ENCODE peak calls at places on chromosome 13, in five cellular contexts. M, W, G, U and T are unnamed samples.

GRCh38 chr13:107678075-107678689 is 537.2 kb downstream of the LIG4 start:
- DNase-seq in M (no peak), W (no peak), G (no peak), U (peak; percentile 15), T (no peak)

GRCh38 chr13:99686157-99686572 is 184.9 kb downstream of the TM9SF2 start:
- DNase-seq in M (no peak), W (peak; percentile 66), G (no peak), U (peak; percentile 84), T (peak; percentile 93)

GRCh38 chr13:38543561-38543960 is 143.3 kb upstream of the FREM2 start:
- DNase-seq in M (no peak), W (no peak), G (no peak), U (no peak), T (no peak)

GRCh38 chr13:91406619-91407018 is 8.2 kb downstream of the GPC5 start:
- DNase-seq in M (no peak), W (no peak), G (peak; percentile 7), U (no peak), T (peak; percentile 57)

GRCh38 chr13:104764600-104764999 is 1698.4 kb upstream of the SLC10A2 start:
- DNase-seq in M (no peak), W (no peak), G (no peak), U (no peak), T (no peak)

GRCh38 chr13:50990540-50991506 is 81.2 kb downstream of the RNASEH2B start:
- DNase-seq in M (no peak), W (peak; percentile 32), G (no peak), U (peak; percentile 50), T (no peak)

GRCh38 chr13:66977156-66977555 is 253.0 kb downstream of the PCDH9 start:
- DNase-seq in M (no peak), W (no peak), G (no peak), U (no peak), T (no peak)

GRCh38 chr13:112983042-112983305 is 14.0 kb downstream of the MCF2L start:
- DNase-seq in M (no peak), W (no peak), G (no peak), U (no peak), T (no peak)

DNA sequence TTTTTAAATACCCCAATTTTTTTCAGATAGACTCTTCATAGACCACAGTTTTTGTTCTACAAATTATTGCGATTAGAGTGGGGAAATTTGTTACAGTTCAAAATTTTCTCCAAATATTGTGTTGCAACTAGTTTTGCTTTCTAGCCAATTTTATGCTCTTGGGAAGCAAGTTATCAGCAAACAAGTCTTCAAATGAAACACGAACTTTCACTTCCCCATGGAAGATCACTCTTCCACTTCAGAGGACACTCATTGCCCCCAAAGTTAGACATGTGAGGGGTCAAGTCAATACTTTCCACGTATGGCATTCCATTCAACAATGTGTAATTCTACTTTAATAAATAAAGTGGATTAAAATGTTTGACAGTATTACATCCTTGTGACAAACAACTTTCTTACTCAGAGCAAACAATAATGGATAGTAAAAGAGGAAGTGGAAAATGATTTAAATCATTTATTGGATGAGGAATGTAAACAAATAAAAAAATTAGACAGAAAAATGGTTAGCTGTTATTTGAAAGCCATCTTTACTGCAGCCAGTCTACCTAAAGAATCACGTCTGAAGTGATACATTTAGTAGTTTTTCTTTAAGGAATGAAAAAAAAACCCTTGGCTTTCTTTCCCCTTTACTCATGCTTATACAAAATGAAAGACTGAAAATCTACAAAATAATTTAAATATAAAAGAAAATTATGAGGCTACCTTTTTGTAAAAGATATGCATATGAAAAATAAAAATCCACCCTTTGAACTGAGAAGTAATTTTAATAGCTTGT is 41.2 kb upstream of the TNFSF11 start:
- DNase-seq in M (no peak), W (no peak), G (no peak), U (no peak), T (no peak)
- H3K4me3 ChIP-seq in M (no peak overlapping the region), W (no peak overlapping the region), G (no peak overlapping the region), U (no peak overlapping the region), T (no peak overlapping the region)

DNA sequence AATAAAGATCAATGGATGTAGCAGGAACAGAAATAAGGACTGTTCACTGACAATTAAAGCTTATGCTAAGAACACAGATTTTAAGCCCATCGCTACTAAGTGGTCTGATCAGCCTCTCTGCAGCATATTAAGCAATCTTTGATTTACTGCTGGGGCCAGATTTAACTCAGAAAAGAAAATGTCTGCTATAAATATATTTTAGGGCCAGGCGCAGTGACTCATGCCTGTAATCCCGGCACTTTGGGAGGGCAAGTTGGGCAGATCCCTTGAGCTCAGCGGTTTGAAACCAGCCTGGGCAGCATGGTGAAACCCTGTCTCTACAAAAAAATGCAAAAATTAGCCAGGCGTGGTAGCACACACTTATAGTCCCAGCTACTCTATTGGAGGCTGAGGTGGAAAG is 43.0 kb downstream of the METTL21C start:
- DNase-seq in M (no peak), W (no peak), G (no peak), U (no peak), T (no peak)
- H3K36me3 ChIP-seq in M (peaks cover 85% of the 10 kb centered on the region), W (no peaks in the 10 kb centered on the region), G (peaks cover 87% of the 10 kb centered on the region), U (peaks cover 49% of the 10 kb centered on the region), T (peaks cover 5% of the 10 kb centered on the region)

GRCh38 chr13:61751039-61751438 is 335.4 kb upstream of the PCDH20 start:
- DNase-seq in M (no peak), W (no peak), G (no peak), U (no peak), T (no peak)
- H3K4me1 ChIP-seq in M (no peaks in the 10 kb centered on the region), W (no peaks in the 10 kb centered on the region), G (no peaks in the 10 kb centered on the region), U (no peaks in the 10 kb centered on the region), T (no peaks in the 10 kb centered on the region)

GRCh38 chr13:95740921-95741320 is 64.0 kb downstream of the DNAJC3 start:
- DNase-seq in M (no peak), W (no peak), G (no peak), U (no peak), T (no peak)
- H3K4me3 ChIP-seq in M (no peak overlapping the region), W (no peak overlapping the region), G (no peak overlapping the region), U (no peak overlapping the region), T (no peak overlapping the region)